ENCODE peak calls at places on chromosomes 4 and X, in eight cellular contexts. A is HFF-Myc, Y is CD14-positive monocyte, C is transverse colon, B is heart left ventricle, G is WERI-Rb-1, P is fibroblast of lung, Z is endodermal cell. U is an unnamed sample.
A peak's percentile ranks its signal among the peaks of the same experiment; 100 is the strongest.

GRCh38 chrX:30147996-30148643 is 67.2 kb upstream of the MAGEB2 start:
- DNase-seq in A (no peak), Y (no peak), C (no peak), B (no peak), G (no peak), P (no peak), Z (no peak), U (no peak)

GRCh38 chr4:52173470-52174055 is 122.5 kb downstream of the SPATA18 start:
- DNase-seq in A (peak; percentile 62), Y (no peak), C (no peak), B (peak; percentile 65), G (no peak), P (no peak), Z (no peak), U (no peak)

GRCh38 chrX:18464500-18464899 is 39.1 kb downstream of the CDKL5 start:
- DNase-seq in A (no peak), Y (no peak), C (no peak), B (no peak), G (no peak), P (no peak), Z (no peak), U (no peak)

GRCh38 chrX:25226151-25226550 is 210.4 kb upstream of the ARX start:
- DNase-seq in A (no peak), Y (no peak), C (no peak), B (no peak), G (no peak), P (no peak), Z (no peak), U (no peak)

GRCh38 chrX:68398286-68398685 is 35.0 kb downstream of the OPHN1 start:
- DNase-seq in A (no peak), Y (no peak), C (no peak), B (no peak), G (no peak), P (no peak), Z (no peak), U (no peak)

GRCh38 chrX:13235930-13236329 is 83.9 kb downstream of the ATXN3L start:
- DNase-seq in A (no peak), Y (no peak), C (no peak), B (no peak), G (peak; percentile 20), P (no peak), Z (no peak), U (no peak)

GRCh38 chr4:83490876-83491450 is 6.1 kb upstream of the ABRAXAS1 start:
- DNase-seq in A (peak; percentile 6), Y (no peak), C (no peak), B (no peak), G (no peak), P (peak; percentile 24), Z (no peak), U (peak; percentile 11)

GRCh38 chr4:134089885-134090284 is 111.7 kb downstream of the PABPC4L start:
- DNase-seq in A (no peak), Y (no peak), C (no peak), B (no peak), G (no peak), P (peak; percentile 15), Z (no peak), U (no peak)

GRCh38 chr4:75976177-75976576 is 14.6 kb downstream of the SDAD1 start:
- DNase-seq in A (no peak), Y (no peak), C (no peak), B (no peak), G (no peak), P (no peak), Z (no peak), U (no peak)

GRCh38 chrX:866441-866990 is 235.9 kb downstream of the SHOX start:
- DNase-seq in A (no peak), Y (no peak), C (no peak), B (no peak), G (no peak), P (no peak), Z (peak; percentile 38), U (no peak)

GRCh38 chrX:48539345-48540014 is at the start of gene TBC1D25:
- DNase-seq in A (peak; percentile 89), Y (peak; percentile 98), C (peak; percentile 98), B (peak; percentile 96), G (peak; percentile 96), P (peak; percentile 95), Z (peak; percentile 97), U (peak; percentile 95)

GRCh38 chr4:6658635-6659075 is 18.2 kb downstream of the MRFAP1 start:
- DNase-seq in A (no peak), Y (no peak), C (peak; percentile 28), B (peak; percentile 79), G (no peak), P (peak; percentile 55), Z (peak; percentile 80), U (no peak)

GRCh38 chr4:114108869-114109268 is 129.4 kb upstream of the ARSJ start:
- DNase-seq in A (peak; percentile 69), Y (no peak), C (no peak), B (no peak), G (peak; percentile 28), P (peak; percentile 60), Z (no peak), U (peak; percentile 8)

GRCh38 chr4:55125763-55126541 is 557 bp upstream of the KDR start:
- DNase-seq in A (no peak), Y (no peak), C (no peak), B (no peak), G (no peak), P (peak; percentile 27), Z (peak; percentile 69), U (no peak)

GRCh38 chr4:52507774-52508173 is 151.3 kb downstream of the USP46 start:
- DNase-seq in A (no peak), Y (no peak), C (no peak), B (no peak), G (no peak), P (no peak), Z (no peak), U (no peak)

GRCh38 chr4:113981591-113981990 is 2.1 kb upstream of the ARSJ start:
- DNase-seq in A (no peak), Y (no peak), C (no peak), B (no peak), G (no peak), P (peak; percentile 56), Z (no peak), U (no peak)

GRCh38 chr4:45701616-45702015 is 422.2 kb downstream of the GABRG1 start:
- DNase-seq in A (no peak), Y (no peak), C (no peak), B (no peak), G (no peak), P (no peak), Z (no peak), U (no peak)

GRCh38 chrX:135625995-135626394 is 87.4 kb upstream of the CT45A1 start:
- DNase-seq in A (no peak), Y (no peak), C (no peak), B (no peak), G (peak; percentile 13), P (no peak), Z (peak; percentile 41), U (peak; percentile 1)

GRCh38 chr4:24988776-24989175 is 42.0 kb downstream of the LGI2 start:
- DNase-seq in A (no peak), Y (no peak), C (no peak), B (no peak), G (peak; percentile 69), P (peak; percentile 32), Z (peak; percentile 87), U (peak; percentile 66)

GRCh38 chrX:17824980-17825379 is 36.1 kb downstream of the RAI2 start:
- DNase-seq in A (no peak), Y (no peak), C (no peak), B (no peak), G (no peak), P (no peak), Z (no peak), U (no peak)

GRCh38 chr4:100581337-100581736 is 63.5 kb upstream of the EMCN start:
- DNase-seq in A (peak; percentile 52), Y (no peak), C (no peak), B (no peak), G (no peak), P (no peak), Z (no peak), U (no peak)

GRCh38 chr4:112119358-112119783 is 25.9 kb upstream of the FAM241A start:
- DNase-seq in A (no peak), Y (no peak), C (no peak), B (no peak), G (no peak), P (no peak), Z (no peak), U (no peak)

GRCh38 chrX:152137771-152138387 is 498 bp downstream of the MAGEA10 start:
- DNase-seq in A (no peak), Y (no peak), C (no peak), B (no peak), G (no peak), P (no peak), Z (no peak), U (no peak)

DNA sequence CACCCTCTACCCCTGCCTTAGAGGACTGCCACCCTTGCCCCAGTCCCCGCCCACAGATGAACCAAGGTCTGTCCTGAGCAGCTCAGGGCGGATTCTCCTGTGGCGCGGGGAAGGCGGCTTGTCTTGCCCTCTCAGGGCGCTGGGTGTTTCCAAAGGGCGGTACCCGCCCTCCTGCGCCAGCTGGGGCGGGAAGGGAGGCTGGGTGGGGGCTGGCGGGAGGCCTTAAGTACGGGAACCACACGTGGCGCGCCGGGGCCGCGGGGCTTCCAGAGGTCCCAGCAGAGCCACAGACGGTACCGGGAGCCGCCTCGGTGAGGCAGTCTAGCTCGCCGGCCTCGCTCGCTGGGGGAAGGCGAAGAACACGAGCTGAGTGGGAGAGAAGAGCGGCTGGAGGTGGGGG is 361.1 kb downstream of the MID1IP1 start:
- DNase-seq in A (no peak), Y (no peak), C (peak; percentile 57), B (no peak), G (no peak), P (no peak), Z (peak; percentile 59), U (no peak)
- TF ChIP-seq CTCF in A (no peak), Y (peak; percentile 29), C (peak; percentile 13), B (peak; percentile 32), G (no peak), P (no peak), Z (peak; percentile 65), U (no peak)

DNA sequence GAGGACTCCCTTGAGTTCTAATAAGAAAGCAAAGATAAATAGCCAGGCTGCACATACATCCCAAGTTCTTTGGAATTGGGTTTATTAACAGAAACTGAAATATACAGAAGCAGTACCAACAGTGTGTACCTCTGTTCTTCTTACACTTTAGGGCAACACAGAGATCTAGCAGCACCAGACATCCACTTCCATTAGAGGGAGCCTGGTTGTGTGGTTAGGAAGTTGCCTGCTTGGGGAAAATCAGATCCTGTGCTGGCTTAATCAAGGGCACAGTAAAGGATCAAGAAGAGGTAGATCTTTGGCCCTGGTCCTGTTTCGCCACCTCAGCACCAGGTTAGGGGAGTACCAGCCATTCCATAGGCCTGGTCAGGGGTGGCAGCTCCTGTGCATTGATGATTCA is 231.1 kb upstream of the ARHGAP24 start:
- DNase-seq in A (no peak), Y (no peak), C (no peak), B (no peak), G (no peak), P (no peak), Z (no peak), U (no peak)
- TF ChIP-seq CTCF in A (no peak), Y (no peak), C (no peak), B (peak; percentile 34), G (no peak), P (no peak), Z (peak; percentile 73), U (no peak)

GRCh38 chrX:19549838-19550237 is 34.5 kb upstream of the MAP3K15 start:
- DNase-seq in A (no peak), Y (no peak), C (no peak), B (no peak), G (no peak), P (no peak), Z (no peak), U (no peak)
- TF ChIP-seq CTCF in A (no peak), Y (no peak), C (no peak), B (no peak), G (no peak), P (no peak), Z (no peak), U (no peak)

GRCh38 chrX:15497865-15498264 is 2.7 kb upstream of the BMX start:
- DNase-seq in A (no peak), Y (no peak), C (peak; percentile 56), B (no peak), G (peak; percentile 57), P (peak; percentile 18), Z (peak; percentile 94), U (peak; percentile 25)
- TF ChIP-seq CTCF in A (peak; percentile 70), Y (peak; percentile 58), C (peak; percentile 51), B (peak; percentile 63), G (peak; percentile 74), P (peak; percentile 62), Z (peak; percentile 89), U (peak; percentile 78)

U was measured in HFFc6.